ENCODE peak calls at places on chromosomes 6 and 20, in five cellular contexts. U is AG04449, G is RWPE1, E is osteocyte, Q is H54. T is an unnamed sample.

GRCh38 chr6:112275365-112275764 is 21.0 kb upstream of the LAMA4 start:
- DNase-seq in U (no peak), E (no peak), Q (no peak), G (no peak), T (no peak)

GRCh38 chr6:80151641-80152040 is 45.2 kb downstream of the BCKDHB start:
- DNase-seq in Q (no peak), U (no peak), G (no peak), E (no peak), T (no peak)

GRCh38 chr6:2579241-2579761 is 171.4 kb downstream of the MYLK4 start:
- DNase-seq in E (no peak), U (no peak), G (no peak), Q (no peak), T (no peak)

GRCh38 chr6:108872001-108872974 is 24.1 kb downstream of the ARMC2 start:
- DNase-seq in Q (no peak), U (no peak), E (no peak), G (no peak), T (no peak)

GRCh38 chr6:121436966-121437756 is 1.7 kb downstream of the GJA1 start:
- DNase-seq in G (peak; percentile 42), E (no peak), Q (peak; percentile 15), U (no peak), T (no peak)

GRCh38 chr6:34555328-34555727 is 801 bp downstream of the SPDEF start:
- DNase-seq in G (no peak), E (no peak), U (no peak), Q (no peak), T (no peak)

GRCh38 chr20:16349518-16350295 is 223.5 kb downstream of the KIF16B start:
- DNase-seq in Q (no peak), G (no peak), E (no peak), U (peak; percentile 14), T (no peak)

GRCh38 chr6:110864816-110865215 is 9.8 kb upstream of the AMD1 start:
- DNase-seq in Q (no peak), U (no peak), G (no peak), E (no peak), T (no peak)

GRCh38 chr6:704037-704436 is 11.1 kb upstream of the EXOC2 start:
- DNase-seq in Q (no peak), E (no peak), G (no peak), U (no peak), T (no peak)

GRCh38 chr6:73579851-73580246 is 59.0 kb upstream of the EEF1A1 start:
- DNase-seq in U (peak; percentile 72), Q (peak; percentile 47), E (no peak), G (peak; percentile 29), T (peak; percentile 78)

GRCh38 chr6:80535914-80536565 is 429.6 kb downstream of the BCKDHB start:
- DNase-seq in Q (no peak), E (no peak), G (no peak), U (no peak), T (peak; percentile 84)

GRCh38 chr6:40936810-40937209 is 102.2 kb downstream of the UNC5CL start:
- DNase-seq in E (no peak), U (peak; percentile 76), Q (peak; percentile 31), G (peak; percentile 64), T (no peak)

GRCh38 chr6:34521463-34522288 is 34.5 kb downstream of the SPDEF start:
- DNase-seq in E (no peak), Q (no peak), U (no peak), G (no peak), T (no peak)

GRCh38 chr20:19520261-19520660 is 237.8 kb upstream of the RIN2 start:
- DNase-seq in Q (no peak), U (no peak), E (no peak), G (no peak), T (no peak)

GRCh38 chr20:5078399-5078958 is 41.3 kb downstream of the PCNA start:
- DNase-seq in E (no peak), Q (peak; percentile 72), G (peak; percentile 65), U (no peak), T (no peak)

GRCh38 chr6:71488186-71488585 is 199.6 kb downstream of the OGFRL1 start:
- DNase-seq in E (no peak), Q (no peak), U (no peak), G (no peak), T (no peak)

GRCh38 chr6:106373502-106374239 is 13.2 kb downstream of the CRYBG1 start:
- DNase-seq in G (no peak), U (no peak), Q (no peak), E (no peak), T (no peak)

GRCh38 chr6:36120979-36121706 is 9.2 kb upstream of the MAPK13 start:
- DNase-seq in G (peak; percentile 27), U (no peak), E (no peak), Q (no peak), T (peak; percentile 60)

GRCh38 chr20:7031222-7031621 is 263.7 kb downstream of the BMP2 start:
- DNase-seq in U (no peak), G (no peak), Q (peak; percentile 2), E (no peak), T (peak; percentile 5)

GRCh38 chr6:109393882-109394281 is 11.6 kb upstream of the CD164 start:
- DNase-seq in G (no peak), Q (no peak), U (no peak), E (no peak), T (peak; percentile 74)

GRCh38 chr6:52362443-52363221 is 681 bp downstream of the PAQR8 start:
- DNase-seq in Q (peak; percentile 67), U (no peak), G (peak; percentile 38), E (peak; percentile 84), T (peak; percentile 21)

GRCh38 chr20:64161595-64162238 is 2.5 kb upstream of the MYT1 start:
- DNase-seq in U (no peak), E (no peak), G (peak; percentile 88), Q (no peak), T (no peak)

GRCh38 chr20:58867211-58867610 is 14.7 kb downstream of the GNAS start:
- DNase-seq in Q (no peak), U (no peak), E (no peak), G (no peak), T (peak; percentile 21)

GRCh38 chr6:16104624-16105023 is 24.3 kb upstream of the MYLIP start:
- DNase-seq in G (no peak), U (no peak), Q (no peak), E (no peak), T (no peak)

GRCh38 chr20:40431611-40432010 is 257.4 kb downstream of the MAFB start:
- DNase-seq in G (peak; percentile 70), Q (no peak), E (peak; percentile 27), U (no peak), T (peak; percentile 39)

GRCh38 chr6:167734662-167735497 is 91.8 kb upstream of the AFDN start:
- DNase-seq in U (no peak), Q (no peak), G (no peak), E (peak; percentile 68), T (no peak)

GRCh38 chr6:71510057-71510713 is 221.6 kb downstream of the OGFRL1 start:
- DNase-seq in Q (peak; percentile 23), U (no peak), G (peak; percentile 53), E (peak; percentile 86), T (peak; percentile 67)

GRCh38 chr6:169224185-169224695 is 29.4 kb downstream of the THBS2 start:
- DNase-seq in Q (no peak), U (no peak), E (peak; percentile 38), G (peak; percentile 84), T (peak; percentile 73)

GRCh38 chr6:39892490-39893129 is 41.7 kb downstream of the MOCS1 start:
- DNase-seq in G (peak; percentile 13), Q (peak; percentile 63), E (no peak), U (peak; percentile 10), T (peak; percentile 55)

GRCh38 chr6:40763001-40763400 is 175.8 kb upstream of the LRFN2 start:
- DNase-seq in G (no peak), U (no peak), E (no peak), Q (no peak), T (no peak)

GRCh38 chr6:117237561-117237960 is 27.8 kb upstream of the VGLL2 start:
- DNase-seq in E (no peak), G (peak; percentile 30), Q (no peak), U (no peak), T (peak; percentile 54)

GRCh38 chr6:40597301-40597700 is 10.1 kb upstream of the LRFN2 start:
- DNase-seq in G (no peak), Q (no peak), E (no peak), U (no peak), T (no peak)

GRCh38 chr6:169190144-169190584 is 63.5 kb downstream of the THBS2 start:
- DNase-seq in Q (no peak), G (no peak), U (peak; percentile 90), E (peak; percentile 85), T (peak; percentile 60)

GRCh38 chr20:17646901-17647301 is 35.1 kb downstream of the RRBP1 start:
- DNase-seq in G (no peak), E (no peak), Q (no peak), U (no peak), T (no peak)

GRCh38 chr6:25042599-25042936 is 106.8 kb upstream of the RIPOR2 start:
- DNase-seq in G (no peak), U (no peak), E (no peak), Q (no peak), T (no peak)

GRCh38 chr6:139240161-139241010 is 51.4 kb downstream of the TXLNB start:
- DNase-seq in U (peak; percentile 78), E (peak; percentile 83), G (no peak), Q (no peak), T (peak; percentile 66)

GRCh38 chr6:119347466-119348307 is 1.9 kb downstream of the MAN1A1 start:
- DNase-seq in G (no peak), E (no peak), U (no peak), Q (no peak), T (no peak)